ENCODE peak calls at places on chromosomes 1 and 21, in six cellular contexts. One of them, this sample, is unnamed.

GRCh38 chr21:37430184-37430821 is 63.7 kb downstream of the DYRK1A start:
- DNase-seq in stimulated activated CD4-positive, alpha-beta T cell treated with anti-CD3 and anti-CD28 coated beads, TNF-alpha, amount 100 ng/mL, for 4 hours: no peak
- DNase-seq in MCF 10A: no peak
- DNase-seq in activated T-helper 1 cell treated with Interleukin-2 at 50 U/mL for 16 hours: no peak
- DNase-seq in foreskin fibroblast: no peak
- DNase-seq in pancreas: no peak
- DNase-seq in this sample: no peak

GRCh38 chr1:65150583-65151263 is 2.7 kb downstream of the AK4 start:
- DNase-seq in foreskin fibroblast: no peak
- DNase-seq in stimulated activated CD4-positive, alpha-beta T cell treated with anti-CD3 and anti-CD28 coated beads, TNF-alpha, amount 100 ng/mL, for 4 hours: no peak
- DNase-seq in MCF 10A: no peak
- DNase-seq in activated T-helper 1 cell treated with Interleukin-2 at 50 U/mL for 16 hours: no peak
- DNase-seq in pancreas: no peak
- DNase-seq in this sample: no peak

GRCh38 chr1:2829846-2830615 is 28.5 kb upstream of the TTC34 start:
- DNase-seq in MCF 10A: no peak
- DNase-seq in foreskin fibroblast: no peak
- DNase-seq in pancreas: no peak
- DNase-seq in stimulated activated CD4-positive, alpha-beta T cell treated with anti-CD3 and anti-CD28 coated beads, TNF-alpha, amount 100 ng/mL, for 4 hours: no peak
- DNase-seq in activated T-helper 1 cell treated with Interleukin-2 at 50 U/mL for 16 hours: no peak
- DNase-seq in this sample: no peak

GRCh38 chr1:35718492-35719336 is at the start of gene C1orf216:
- DNase-seq in activated T-helper 1 cell treated with Interleukin-2 at 50 U/mL for 16 hours: peak
- DNase-seq in stimulated activated CD4-positive, alpha-beta T cell treated with anti-CD3 and anti-CD28 coated beads, TNF-alpha, amount 100 ng/mL, for 4 hours: peak
- DNase-seq in foreskin fibroblast: peak
- DNase-seq in pancreas: peak
- DNase-seq in MCF 10A: peak
- DNase-seq in this sample: peak

GRCh38 chr21:16211339-16212303 is 481.8 kb downstream of the USP25 start:
- DNase-seq in stimulated activated CD4-positive, alpha-beta T cell treated with anti-CD3 and anti-CD28 coated beads, TNF-alpha, amount 100 ng/mL, for 4 hours: no peak
- DNase-seq in foreskin fibroblast: peak
- DNase-seq in activated T-helper 1 cell treated with Interleukin-2 at 50 U/mL for 16 hours: no peak
- DNase-seq in pancreas: no peak
- DNase-seq in MCF 10A: no peak
- DNase-seq in this sample: peak

GRCh38 chr1:60970081-60970509 is 112.3 kb upstream of the NFIA start:
- DNase-seq in activated T-helper 1 cell treated with Interleukin-2 at 50 U/mL for 16 hours: no peak
- DNase-seq in pancreas: no peak
- DNase-seq in foreskin fibroblast: no peak
- DNase-seq in MCF 10A: peak
- DNase-seq in stimulated activated CD4-positive, alpha-beta T cell treated with anti-CD3 and anti-CD28 coated beads, TNF-alpha, amount 100 ng/mL, for 4 hours: no peak
- DNase-seq in this sample: peak

GRCh38 chr1:234925440-234926251 is 203.0 kb downstream of the TOMM20 start:
- DNase-seq in stimulated activated CD4-positive, alpha-beta T cell treated with anti-CD3 and anti-CD28 coated beads, TNF-alpha, amount 100 ng/mL, for 4 hours: no peak
- DNase-seq in activated T-helper 1 cell treated with Interleukin-2 at 50 U/mL for 16 hours: no peak
- DNase-seq in MCF 10A: peak
- DNase-seq in pancreas: no peak
- DNase-seq in foreskin fibroblast: peak
- DNase-seq in this sample: peak

GRCh38 chr1:223714849-223715709 is 2.7 kb downstream of the CAPN2 start:
- DNase-seq in pancreas: no peak
- DNase-seq in stimulated activated CD4-positive, alpha-beta T cell treated with anti-CD3 and anti-CD28 coated beads, TNF-alpha, amount 100 ng/mL, for 4 hours: no peak
- DNase-seq in foreskin fibroblast: peak
- DNase-seq in activated T-helper 1 cell treated with Interleukin-2 at 50 U/mL for 16 hours: no peak
- DNase-seq in MCF 10A: peak
- DNase-seq in this sample: peak

GRCh38 chr1:65170511-65171142 is 22.6 kb downstream of the AK4 start:
- DNase-seq in foreskin fibroblast: peak
- DNase-seq in stimulated activated CD4-positive, alpha-beta T cell treated with anti-CD3 and anti-CD28 coated beads, TNF-alpha, amount 100 ng/mL, for 4 hours: no peak
- DNase-seq in pancreas: no peak
- DNase-seq in activated T-helper 1 cell treated with Interleukin-2 at 50 U/mL for 16 hours: no peak
- DNase-seq in MCF 10A: peak
- DNase-seq in this sample: no peak

GRCh38 chr1:208107817-208108608 is 136.2 kb downstream of the PLXNA2 start:
- DNase-seq in activated T-helper 1 cell treated with Interleukin-2 at 50 U/mL for 16 hours: no peak
- DNase-seq in stimulated activated CD4-positive, alpha-beta T cell treated with anti-CD3 and anti-CD28 coated beads, TNF-alpha, amount 100 ng/mL, for 4 hours: no peak
- DNase-seq in foreskin fibroblast: peak
- DNase-seq in pancreas: no peak
- DNase-seq in MCF 10A: peak
- DNase-seq in this sample: peak